ENCODE peak calls at places on chromosomes 12 and 14, in nine cellular contexts. X is Peyer's patch, M is heart left ventricle, V is IMR-90, F is body of pancreas, I is GM12878, Y is HCT116, A is transverse colon, J is HepG2. G is an unnamed sample.

GRCh38 chr12:64627781-64628180 is 17.5 kb downstream of the RASSF3 start:
- DNase-seq in X (no peak), M (no peak), V (peak), F (no peak), I (no peak), Y (no peak), A (no peak), J (no peak), G (no peak)

GRCh38 chr12:109715310-109716091 is 1.9 kb downstream of the FAM222A start:
- DNase-seq in X (no peak), M (peak), V (no peak), F (peak), I (no peak), Y (no peak), A (peak), J (no peak), G (peak)

GRCh38 chr12:81330480-81330879 is 252.6 kb downstream of the ACSS3 start:
- DNase-seq in X (no peak), M (no peak), V (no peak), F (no peak), I (no peak), Y (no peak), A (no peak), J (no peak), G (peak)

GRCh38 chr14:54370323-54371125 is 26.3 kb upstream of the CDKN3 start:
- DNase-seq in X (no peak), M (no peak), V (no peak), F (no peak), I (no peak), Y (no peak), A (no peak), J (no peak), G (no peak)

GRCh38 chr14:32507029-32507984 is 178.2 kb downstream of the AKAP6 start:
- DNase-seq in X (no peak), M (no peak), V (peak), F (no peak), I (no peak), Y (peak), A (no peak), J (no peak), G (no peak)

GRCh38 chr12:95259368-95259767 is 41.8 kb downstream of the VEZT start:
- DNase-seq in X (no peak), M (no peak), V (no peak), F (no peak), I (no peak), Y (no peak), A (no peak), J (no peak), G (no peak)

GRCh38 chr14:71021347-71022014 is 114.2 kb downstream of the PCNX1 start:
- DNase-seq in X (no peak), M (no peak), V (peak), F (no peak), I (no peak), Y (peak), A (no peak), J (no peak), G (no peak)

GRCh38 chr12:115474525-115475353 is 790.8 kb upstream of the TBX3 start:
- DNase-seq in X (peak), M (no peak), V (no peak), F (no peak), I (no peak), Y (peak), A (no peak), J (no peak), G (no peak)

GRCh38 chr14:31682768-31683167 is 121.6 kb downstream of the NUBPL start:
- DNase-seq in X (no peak), M (no peak), V (no peak), F (no peak), I (no peak), Y (no peak), A (no peak), J (no peak), G (peak)

GRCh38 chr12:65121956-65122469 is 908 bp upstream of the WIF1 start:
- DNase-seq in X (no peak), M (no peak), V (no peak), F (no peak), I (no peak), Y (no peak), A (no peak), J (no peak), G (no peak)

GRCh38 chr12:67968316-67968715 is 20.9 kb upstream of the IFNG-AS1 start:
- DNase-seq in X (no peak), M (no peak), V (no peak), F (no peak), I (no peak), Y (no peak), A (no peak), J (no peak), G (no peak)

GRCh38 chr14:69720912-69721311 is 46.0 kb upstream of the SRSF5 start:
- DNase-seq in X (no peak), M (no peak), V (no peak), F (no peak), I (no peak), Y (no peak), A (no peak), J (no peak), G (no peak)

GRCh38 chr14:87264386-87264785 is 728.6 kb downstream of the GALC start:
- DNase-seq in X (no peak), M (no peak), V (no peak), F (no peak), I (no peak), Y (no peak), A (no peak), J (no peak), G (no peak)

GRCh38 chr12:64057706-64058105 is 164.4 kb downstream of the KICS2 start:
- DNase-seq in X (no peak), M (no peak), V (no peak), F (no peak), I (no peak), Y (no peak), A (no peak), J (no peak), G (no peak)

GRCh38 chr12:96493101-96493500 is 3.7 kb downstream of the CFAP54 start:
- DNase-seq in X (no peak), M (no peak), V (peak), F (no peak), I (no peak), Y (no peak), A (no peak), J (no peak), G (no peak)

GRCh38 chr14:77965919-77966435 is 166.1 kb downstream of the ADCK1 start:
- DNase-seq in X (no peak), M (no peak), V (peak), F (peak), I (peak), Y (no peak), A (no peak), J (peak), G (peak)

GRCh38 chr12:95124106-95124505 is 50.7 kb upstream of the NR2C1 start:
- DNase-seq in X (no peak), M (no peak), V (no peak), F (no peak), I (no peak), Y (no peak), A (peak), J (no peak), G (no peak)

GRCh38 chr14:41718477-41719166 is 111.9 kb downstream of the LRFN5 start:
- DNase-seq in X (no peak), M (no peak), V (no peak), F (no peak), I (no peak), Y (no peak), A (no peak), J (no peak), G (peak)

GRCh38 chr12:80690513-80690912 is 16.9 kb upstream of the MYF6 start:
- DNase-seq in X (no peak), M (no peak), V (no peak), F (no peak), I (no peak), Y (no peak), A (no peak), J (no peak), G (no peak)

GRCh38 chr14:69363055-69363454 is 35.0 kb downstream of the ERH start:
- DNase-seq in X (no peak), M (peak), V (peak), F (peak), I (no peak), Y (no peak), A (no peak), J (peak), G (no peak)

GRCh38 chr12:19811922-19812321 is 372.6 kb downstream of the AEBP2 start:
- DNase-seq in X (no peak), M (no peak), V (no peak), F (no peak), I (no peak), Y (no peak), A (no peak), J (no peak), G (no peak)

GRCh38 chr12:46659032-46659703 is 166.6 kb downstream of the SLC38A4 start:
- DNase-seq in X (no peak), M (no peak), V (peak), F (no peak), I (no peak), Y (no peak), A (no peak), J (no peak), G (no peak)

GRCh38 chr12:46660719-46661118 is 165.1 kb downstream of the SLC38A4 start:
- DNase-seq in X (no peak), M (no peak), V (peak), F (no peak), I (no peak), Y (no peak), A (no peak), J (no peak), G (peak)

GRCh38 chr12:46661161-46661845 is 164.5 kb downstream of the SLC38A4 start:
- DNase-seq in X (no peak), M (no peak), V (peak), F (peak), I (peak), Y (peak), A (no peak), J (peak), G (peak)

GRCh38 chr12:46660276-46660675 is 165.5 kb downstream of the SLC38A4 start:
- DNase-seq in X (no peak), M (no peak), V (peak), F (no peak), I (no peak), Y (no peak), A (no peak), J (no peak), G (peak)

GRCh38 chr12:46659844-46660243 is 166.0 kb downstream of the SLC38A4 start:
- DNase-seq in X (no peak), M (no peak), V (no peak), F (no peak), I (no peak), Y (no peak), A (no peak), J (no peak), G (peak)
- TF ChIP-seq POLR2A in X (no peak), M (no peak), V (no peak), F (no peak), I (no peak), Y (no peak), A (no peak), J (no peak), G (no peak)

GRCh38 chr12:123931686-123932321 is 40.8 kb downstream of the CCDC92 start:
- DNase-seq in X (no peak), M (no peak), V (no peak), F (no peak), I (no peak), Y (no peak), A (no peak), J (no peak), G (no peak)
- H3K4me3 ChIP-seq in X (no peak), M (no peak), V (no peak), F (no peak), I (no peak), Y (no peak), A (no peak), J (no peak), G (no peak)

GRCh38 chr12:88310666-88311065 is 168.6 kb downstream of the TMTC3 start:
- DNase-seq in X (no peak), M (no peak), V (no peak), F (no peak), I (no peak), Y (no peak), A (no peak), J (no peak), G (no peak)
- TF ChIP-seq POLR2A in X (no peak), M (no peak), V (no peak), F (no peak), I (no peak), Y (no peak), A (no peak), J (no peak), G (no peak)

GRCh38 chr14:25953532-25954144 is 644.2 kb downstream of the NOVA1 start:
- DNase-seq in X (no peak), M (no peak), V (no peak), F (peak), I (no peak), Y (no peak), A (peak), J (no peak), G (no peak)
- H3K4me3 ChIP-seq in X (no peak), M (no peak), V (no peak), F (no peak), I (no peak), Y (no peak), A (no peak), J (no peak), G (no peak)

G was measured in NB4.